ENCODE peak calls at places on chromosomes 16 and 17, in five cellular contexts. X, J, N, G and R are unnamed samples.
A peak's percentile ranks its signal among the peaks of the same experiment; 100 is the strongest.

GRCh38 chr17:72656114-72656763 is 436.2 kb downstream of the SLC39A11 start:
- DNase-seq in X (no peak), J (no peak), N (no peak), G (no peak), R (no peak)

GRCh38 chr16:66590322-66590721 is 11.1 kb downstream of the CMTM2 start:
- DNase-seq in X (no peak), J (no peak), N (no peak), G (no peak), R (no peak)

GRCh38 chr17:22694362-22695227 is 1002.3 kb downstream of the KCNJ18 start:
- DNase-seq in X (no peak), J (no peak), N (no peak), G (no peak), R (no peak)

GRCh38 chr17:27807567-27808470 is 7.5 kb upstream of the NOS2 start:
- DNase-seq in X (peak; percentile 40), J (no peak), N (no peak), G (no peak), R (no peak)

GRCh38 chr17:876272-876671 is 94.1 kb downstream of the MRM3 start:
- DNase-seq in X (no peak), J (no peak), N (no peak), G (no peak), R (no peak)

GRCh38 chr17:44792276-44792675 is 33.5 kb downstream of the ADAM11 start:
- DNase-seq in X (no peak), J (no peak), N (no peak), G (peak; percentile 52), R (no peak)

GRCh38 chr17:15463363-15463762 is 4.1 kb downstream of the CDRT4 start:
- DNase-seq in X (no peak), J (peak; percentile 78), N (peak; percentile 83), G (peak; percentile 11), R (peak; percentile 32)

GRCh38 chr17:7841309-7841621 is 7.2 kb downstream of the KDM6B start:
- DNase-seq in X (no peak), J (no peak), N (no peak), G (no peak), R (no peak)

GRCh38 chr16:27315333-27316037 is 1.7 kb downstream of the IL4R start:
- DNase-seq in X (peak; percentile 49), J (peak; percentile 82), N (no peak), G (peak; percentile 97), R (peak; percentile 64)

GRCh38 chr16:81861503-81861902 is 82.4 kb downstream of the PLCG2 start:
- DNase-seq in X (no peak), J (no peak), N (no peak), G (peak; percentile 54), R (no peak)

GRCh38 chr17:72764632-72765041 is 327.9 kb downstream of the SLC39A11 start:
- DNase-seq in X (no peak), J (no peak), N (no peak), G (peak; percentile 7), R (no peak)

GRCh38 chr17:46264456-46265198 is 30.3 kb upstream of the LRRC37A start:
- DNase-seq in X (peak; percentile 6), J (no peak), N (peak; percentile 83), G (peak; percentile 93), R (no peak)

GRCh38 chr17:17416007-17416399 is 60.8 kb upstream of the MED9 start:
- DNase-seq in X (no peak), J (no peak), N (peak; percentile 52), G (peak; percentile 88), R (no peak)

GRCh38 chr16:63146251-63146650 is 1110.0 kb upstream of the CDH8 start:
- DNase-seq in X (no peak), J (no peak), N (no peak), G (no peak), R (no peak)

GRCh38 chr17:62599964-62600657 is 27.4 kb upstream of the MRC2 start:
- DNase-seq in X (no peak), J (no peak), N (no peak), G (no peak), R (no peak)